ENCODE peak calls at places on chromosomes 3 and 15, in eight cellular contexts. One of them, this sample, is unnamed.

GRCh38 chr15:86183765-86184491 is 104.3 kb downstream of the AGBL1 start:
- DNase-seq in fibroblast of lung: peak
- DNase-seq in stimulated activated CD4-positive, alpha-beta T cell treated with anti-CD3 and anti-CD28 coated beads, Interleukin-12 subunit alpha, Interleukin-12 subunit beta, amount 100 ng/mL, for 4 hours: peak
- DNase-seq in MV-4-11: peak
- DNase-seq in RPMI8226: no peak
- DNase-seq in HEK293T: no peak
- DNase-seq in dorsolateral prefrontal cortex: peak
- DNase-seq in neural progenitor cell: peak
- DNase-seq in this sample: no peak

GRCh38 chr15:92906563-92907081 is 6.5 kb downstream of the CHD2 start:
- DNase-seq in HEK293T: no peak
- DNase-seq in neural progenitor cell: no peak
- DNase-seq in stimulated activated CD4-positive, alpha-beta T cell treated with anti-CD3 and anti-CD28 coated beads, Interleukin-12 subunit alpha, Interleukin-12 subunit beta, amount 100 ng/mL, for 4 hours: no peak
- DNase-seq in fibroblast of lung: peak
- DNase-seq in MV-4-11: no peak
- DNase-seq in dorsolateral prefrontal cortex: no peak
- DNase-seq in RPMI8226: peak
- DNase-seq in this sample: no peak

GRCh38 chr15:100849021-100849831 is 30.4 kb upstream of the ALDH1A3 start:
- DNase-seq in HEK293T: no peak
- DNase-seq in RPMI8226: no peak
- DNase-seq in stimulated activated CD4-positive, alpha-beta T cell treated with anti-CD3 and anti-CD28 coated beads, Interleukin-12 subunit alpha, Interleukin-12 subunit beta, amount 100 ng/mL, for 4 hours: peak
- DNase-seq in MV-4-11: peak
- DNase-seq in neural progenitor cell: no peak
- DNase-seq in fibroblast of lung: peak
- DNase-seq in dorsolateral prefrontal cortex: peak
- DNase-seq in this sample: no peak

GRCh38 chr3:125431912-125432587 is 56.9 kb upstream of the ZNF148 start:
- DNase-seq in dorsolateral prefrontal cortex: no peak
- DNase-seq in neural progenitor cell: no peak
- DNase-seq in stimulated activated CD4-positive, alpha-beta T cell treated with anti-CD3 and anti-CD28 coated beads, Interleukin-12 subunit alpha, Interleukin-12 subunit beta, amount 100 ng/mL, for 4 hours: no peak
- DNase-seq in MV-4-11: no peak
- DNase-seq in RPMI8226: no peak
- DNase-seq in fibroblast of lung: peak
- DNase-seq in HEK293T: no peak
- DNase-seq in this sample: no peak

GRCh38 chr15:60419752-60420151 is 22.0 kb upstream of the ANXA2 start:
- DNase-seq in dorsolateral prefrontal cortex: no peak
- DNase-seq in RPMI8226: no peak
- DNase-seq in fibroblast of lung: peak
- DNase-seq in neural progenitor cell: no peak
- DNase-seq in HEK293T: no peak
- DNase-seq in stimulated activated CD4-positive, alpha-beta T cell treated with anti-CD3 and anti-CD28 coated beads, Interleukin-12 subunit alpha, Interleukin-12 subunit beta, amount 100 ng/mL, for 4 hours: no peak
- DNase-seq in MV-4-11: no peak
- DNase-seq in this sample: no peak

GRCh38 chr3:186281172-186281571 is 80.9 kb downstream of the DGKG start:
- DNase-seq in RPMI8226: no peak
- DNase-seq in neural progenitor cell: no peak
- DNase-seq in MV-4-11: no peak
- DNase-seq in dorsolateral prefrontal cortex: no peak
- DNase-seq in fibroblast of lung: peak
- DNase-seq in HEK293T: no peak
- DNase-seq in stimulated activated CD4-positive, alpha-beta T cell treated with anti-CD3 and anti-CD28 coated beads, Interleukin-12 subunit alpha, Interleukin-12 subunit beta, amount 100 ng/mL, for 4 hours: no peak
- DNase-seq in this sample: no peak

GRCh38 chr15:68022061-68022460 is 32.1 kb upstream of the PIAS1 start:
- DNase-seq in dorsolateral prefrontal cortex: no peak
- DNase-seq in RPMI8226: no peak
- DNase-seq in fibroblast of lung: no peak
- DNase-seq in MV-4-11: no peak
- DNase-seq in stimulated activated CD4-positive, alpha-beta T cell treated with anti-CD3 and anti-CD28 coated beads, Interleukin-12 subunit alpha, Interleukin-12 subunit beta, amount 100 ng/mL, for 4 hours: no peak
- DNase-seq in neural progenitor cell: no peak
- DNase-seq in HEK293T: no peak
- DNase-seq in this sample: no peak

GRCh38 chr15:84716036-84716732 is at the start of gene SEC11A:
- DNase-seq in neural progenitor cell: peak
- DNase-seq in RPMI8226: peak
- DNase-seq in stimulated activated CD4-positive, alpha-beta T cell treated with anti-CD3 and anti-CD28 coated beads, Interleukin-12 subunit alpha, Interleukin-12 subunit beta, amount 100 ng/mL, for 4 hours: peak
- DNase-seq in MV-4-11: peak
- DNase-seq in dorsolateral prefrontal cortex: peak
- DNase-seq in HEK293T: peak
- DNase-seq in fibroblast of lung: peak
- DNase-seq in this sample: peak

GRCh38 chr3:150544040-150544439 is 2.3 kb downstream of the SERP1 start:
- DNase-seq in fibroblast of lung: peak
- DNase-seq in stimulated activated CD4-positive, alpha-beta T cell treated with anti-CD3 and anti-CD28 coated beads, Interleukin-12 subunit alpha, Interleukin-12 subunit beta, amount 100 ng/mL, for 4 hours: no peak
- DNase-seq in HEK293T: no peak
- DNase-seq in neural progenitor cell: no peak
- DNase-seq in MV-4-11: no peak
- DNase-seq in dorsolateral prefrontal cortex: no peak
- DNase-seq in RPMI8226: no peak
- DNase-seq in this sample: no peak

GRCh38 chr3:19947549-19948071 is 713 bp downstream of the RAB5A start:
- DNase-seq in RPMI8226: peak
- DNase-seq in stimulated activated CD4-positive, alpha-beta T cell treated with anti-CD3 and anti-CD28 coated beads, Interleukin-12 subunit alpha, Interleukin-12 subunit beta, amount 100 ng/mL, for 4 hours: peak
- DNase-seq in fibroblast of lung: peak
- DNase-seq in MV-4-11: peak
- DNase-seq in neural progenitor cell: peak
- DNase-seq in dorsolateral prefrontal cortex: peak
- DNase-seq in HEK293T: peak
- DNase-seq in this sample: peak

GRCh38 chr3:141452045-141452444 is 34.8 kb upstream of the RASA2 start:
- DNase-seq in RPMI8226: peak
- DNase-seq in neural progenitor cell: peak
- DNase-seq in HEK293T: no peak
- DNase-seq in stimulated activated CD4-positive, alpha-beta T cell treated with anti-CD3 and anti-CD28 coated beads, Interleukin-12 subunit alpha, Interleukin-12 subunit beta, amount 100 ng/mL, for 4 hours: no peak
- DNase-seq in fibroblast of lung: peak
- DNase-seq in MV-4-11: peak
- DNase-seq in dorsolateral prefrontal cortex: no peak
- DNase-seq in this sample: no peak

This sample was measured in HuH-7.5.